ENCODE peak calls at places on chromosome 19, in six cellular contexts. E, B, Q, O, R and U are unnamed samples.

GRCh38 chr19:45577111-45577905 is 7.3 kb downstream of the OPA3 start:
- DNase-seq in E (no peak), B (peak), Q (no peak), O (peak), R (no peak), U (no peak)

GRCh38 chr19:18218159-18218558 is 8.1 kb downstream of the PDE4C start:
- DNase-seq in E (no peak), B (no peak), Q (no peak), O (no peak), R (no peak), U (no peak)

GRCh38 chr19:43450545-43450997 is 14.8 kb downstream of the LYPD3 start:
- DNase-seq in E (no peak), B (no peak), Q (no peak), O (no peak), R (no peak), U (no peak)

GRCh38 chr19:6576869-6577281 is 14.1 kb downstream of the CD70 start:
- DNase-seq in E (no peak), B (no peak), Q (no peak), O (no peak), R (no peak), U (no peak)

GRCh38 chr19:9917322-9917721 is 19.0 kb downstream of the OLFM2 start:
- DNase-seq in E (no peak), B (peak), Q (peak), O (peak), R (no peak), U (no peak)

GRCh38 chr19:6041991-6042421 is 64.1 kb upstream of the RANBP3 start:
- DNase-seq in E (peak), B (no peak), Q (peak), O (no peak), R (no peak), U (no peak)

GRCh38 chr19:8607386-8607785 is 3.1 kb downstream of the ADAMTS10 start:
- DNase-seq in E (no peak), B (peak), Q (peak), O (no peak), R (no peak), U (peak)

GRCh38 chr19:23403581-23404324 is 8.5 kb upstream of the ZNF91 start:
- DNase-seq in E (no peak), B (no peak), Q (no peak), O (no peak), R (no peak), U (no peak)

GRCh38 chr19:44051654-44052402 is at the start of gene ZNF223:
- DNase-seq in E (peak), B (peak), Q (peak), O (peak), R (peak), U (peak)

GRCh38 chr19:51316688-51317087 is 5.2 kb downstream of the IGLON5 start:
- DNase-seq in E (no peak), B (no peak), Q (no peak), O (no peak), R (no peak), U (no peak)